ENCODE peak calls at places on chromosomes 6 and 20, in ten cellular contexts. One of them, this sample, is unnamed.

GRCh38 chr6:97097068-97098047 is 172.8 kb downstream of the KLHL32 start:
- DNase-seq in stimulated activated CD4-positive, alpha-beta T cell treated with anti-CD3 and anti-CD28 coated beads, Interleukin-4, amount 100 ng/mL, for 1 hour: no peak
- DNase-seq in neural crest cell: no peak
- DNase-seq in bronchial epithelial cell: no peak
- DNase-seq in GM23248: peak; percentile 8
- DNase-seq in activated T-cell treated with anti-CD3 and anti-CD28 coated beads, Interleukin-2, amount 50 U/mL, for 72 hours: no peak
- DNase-seq in T1000: no peak
- DNase-seq in stimulated activated naive B cell treated with anti-CD40 and anti-IgM and Interleukin-4, amounts not matched to agents 10 μg/mL and 1 μg/mL and 100 μg/mL, for 72 hours: no peak
- DNase-seq in AG09319: no peak
- DNase-seq in midbrain: peak; percentile 22
- DNase-seq in this sample: no peak

GRCh38 chr6:13536796-13537526 is 37.4 kb upstream of the SIRT5 start:
- DNase-seq in stimulated activated CD4-positive, alpha-beta T cell treated with anti-CD3 and anti-CD28 coated beads, Interleukin-4, amount 100 ng/mL, for 1 hour: no peak
- DNase-seq in neural crest cell: no peak
- DNase-seq in bronchial epithelial cell: no peak
- DNase-seq in GM23248: peak; percentile 54
- DNase-seq in activated T-cell treated with anti-CD3 and anti-CD28 coated beads, Interleukin-2, amount 50 U/mL, for 72 hours: no peak
- DNase-seq in T1000: no peak
- DNase-seq in stimulated activated naive B cell treated with anti-CD40 and anti-IgM and Interleukin-4, amounts not matched to agents 10 μg/mL and 1 μg/mL and 100 μg/mL, for 72 hours: no peak
- DNase-seq in AG09319: no peak
- DNase-seq in midbrain: no peak
- DNase-seq in this sample: no peak

GRCh38 chr6:137271245-137272183 is 52.3 kb upstream of the IFNGR1 start:
- DNase-seq in stimulated activated CD4-positive, alpha-beta T cell treated with anti-CD3 and anti-CD28 coated beads, Interleukin-4, amount 100 ng/mL, for 1 hour: no peak
- DNase-seq in neural crest cell: no peak
- DNase-seq in bronchial epithelial cell: peak; percentile 70
- DNase-seq in GM23248: peak; percentile 72
- DNase-seq in activated T-cell treated with anti-CD3 and anti-CD28 coated beads, Interleukin-2, amount 50 U/mL, for 72 hours: no peak
- DNase-seq in T1000: no peak
- DNase-seq in stimulated activated naive B cell treated with anti-CD40 and anti-IgM and Interleukin-4, amounts not matched to agents 10 μg/mL and 1 μg/mL and 100 μg/mL, for 72 hours: no peak
- DNase-seq in AG09319: peak; percentile 31
- DNase-seq in midbrain: peak; percentile 69
- DNase-seq in this sample: peak; percentile 33

GRCh38 chr20:25072226-25072811 is 9.6 kb downstream of the VSX1 start:
- DNase-seq in stimulated activated CD4-positive, alpha-beta T cell treated with anti-CD3 and anti-CD28 coated beads, Interleukin-4, amount 100 ng/mL, for 1 hour: no peak
- DNase-seq in neural crest cell: no peak
- DNase-seq in bronchial epithelial cell: peak; percentile 31
- DNase-seq in GM23248: peak; percentile 32
- DNase-seq in activated T-cell treated with anti-CD3 and anti-CD28 coated beads, Interleukin-2, amount 50 U/mL, for 72 hours: no peak
- DNase-seq in T1000: no peak
- DNase-seq in stimulated activated naive B cell treated with anti-CD40 and anti-IgM and Interleukin-4, amounts not matched to agents 10 μg/mL and 1 μg/mL and 100 μg/mL, for 72 hours: no peak
- DNase-seq in AG09319: no peak
- DNase-seq in midbrain: no peak
- DNase-seq in this sample: no peak

GRCh38 chr6:13407368-13407708 is 79.0 kb upstream of the TBC1D7 start:
- DNase-seq in stimulated activated CD4-positive, alpha-beta T cell treated with anti-CD3 and anti-CD28 coated beads, Interleukin-4, amount 100 ng/mL, for 1 hour: no peak
- DNase-seq in neural crest cell: no peak
- DNase-seq in bronchial epithelial cell: no peak
- DNase-seq in GM23248: no peak
- DNase-seq in activated T-cell treated with anti-CD3 and anti-CD28 coated beads, Interleukin-2, amount 50 U/mL, for 72 hours: no peak
- DNase-seq in T1000: no peak
- DNase-seq in stimulated activated naive B cell treated with anti-CD40 and anti-IgM and Interleukin-4, amounts not matched to agents 10 μg/mL and 1 μg/mL and 100 μg/mL, for 72 hours: no peak
- DNase-seq in AG09319: no peak
- DNase-seq in midbrain: no peak
- DNase-seq in this sample: no peak

GRCh38 chr6:89183294-89183693 is 33.9 kb downstream of the GABRR1 start:
- DNase-seq in stimulated activated CD4-positive, alpha-beta T cell treated with anti-CD3 and anti-CD28 coated beads, Interleukin-4, amount 100 ng/mL, for 1 hour: no peak
- DNase-seq in neural crest cell: no peak
- DNase-seq in bronchial epithelial cell: no peak
- DNase-seq in GM23248: no peak
- DNase-seq in activated T-cell treated with anti-CD3 and anti-CD28 coated beads, Interleukin-2, amount 50 U/mL, for 72 hours: no peak
- DNase-seq in T1000: no peak
- DNase-seq in stimulated activated naive B cell treated with anti-CD40 and anti-IgM and Interleukin-4, amounts not matched to agents 10 μg/mL and 1 μg/mL and 100 μg/mL, for 72 hours: no peak
- DNase-seq in AG09319: no peak
- DNase-seq in midbrain: no peak
- DNase-seq in this sample: no peak

GRCh38 chr6:82322386-82322785 is 41.2 kb upstream of the TPBG start:
- DNase-seq in stimulated activated CD4-positive, alpha-beta T cell treated with anti-CD3 and anti-CD28 coated beads, Interleukin-4, amount 100 ng/mL, for 1 hour: no peak
- DNase-seq in neural crest cell: no peak
- DNase-seq in bronchial epithelial cell: no peak
- DNase-seq in GM23248: no peak
- DNase-seq in activated T-cell treated with anti-CD3 and anti-CD28 coated beads, Interleukin-2, amount 50 U/mL, for 72 hours: no peak
- DNase-seq in T1000: no peak
- DNase-seq in stimulated activated naive B cell treated with anti-CD40 and anti-IgM and Interleukin-4, amounts not matched to agents 10 μg/mL and 1 μg/mL and 100 μg/mL, for 72 hours: no peak
- DNase-seq in AG09319: no peak
- DNase-seq in midbrain: no peak
- DNase-seq in this sample: no peak

GRCh38 chr6:23650676-23651075 is 475.3 kb upstream of the NRSN1 start:
- DNase-seq in stimulated activated CD4-positive, alpha-beta T cell treated with anti-CD3 and anti-CD28 coated beads, Interleukin-4, amount 100 ng/mL, for 1 hour: no peak
- DNase-seq in neural crest cell: peak; percentile 46
- DNase-seq in bronchial epithelial cell: no peak
- DNase-seq in GM23248: no peak
- DNase-seq in activated T-cell treated with anti-CD3 and anti-CD28 coated beads, Interleukin-2, amount 50 U/mL, for 72 hours: no peak
- DNase-seq in T1000: no peak
- DNase-seq in stimulated activated naive B cell treated with anti-CD40 and anti-IgM and Interleukin-4, amounts not matched to agents 10 μg/mL and 1 μg/mL and 100 μg/mL, for 72 hours: no peak
- DNase-seq in AG09319: no peak
- DNase-seq in midbrain: peak; percentile 62
- DNase-seq in this sample: no peak

GRCh38 chr6:26272171-26272631 is 92.8 kb upstream of the BTN3A2 start:
- DNase-seq in stimulated activated CD4-positive, alpha-beta T cell treated with anti-CD3 and anti-CD28 coated beads, Interleukin-4, amount 100 ng/mL, for 1 hour: peak; percentile 33
- DNase-seq in neural crest cell: no peak
- DNase-seq in bronchial epithelial cell: no peak
- DNase-seq in GM23248: peak; percentile 38
- DNase-seq in activated T-cell treated with anti-CD3 and anti-CD28 coated beads, Interleukin-2, amount 50 U/mL, for 72 hours: peak; percentile 68
- DNase-seq in T1000: no peak
- DNase-seq in stimulated activated naive B cell treated with anti-CD40 and anti-IgM and Interleukin-4, amounts not matched to agents 10 μg/mL and 1 μg/mL and 100 μg/mL, for 72 hours: peak; percentile 53
- DNase-seq in AG09319: no peak
- DNase-seq in midbrain: peak; percentile 12
- DNase-seq in this sample: no peak

GRCh38 chr6:72421387-72421786 is 200.5 kb upstream of the KCNQ5 start:
- DNase-seq in stimulated activated CD4-positive, alpha-beta T cell treated with anti-CD3 and anti-CD28 coated beads, Interleukin-4, amount 100 ng/mL, for 1 hour: no peak
- DNase-seq in neural crest cell: no peak
- DNase-seq in bronchial epithelial cell: no peak
- DNase-seq in GM23248: peak; percentile 12
- DNase-seq in activated T-cell treated with anti-CD3 and anti-CD28 coated beads, Interleukin-2, amount 50 U/mL, for 72 hours: no peak
- DNase-seq in T1000: no peak
- DNase-seq in stimulated activated naive B cell treated with anti-CD40 and anti-IgM and Interleukin-4, amounts not matched to agents 10 μg/mL and 1 μg/mL and 100 μg/mL, for 72 hours: no peak
- DNase-seq in AG09319: no peak
- DNase-seq in midbrain: no peak
- DNase-seq in this sample: no peak

GRCh38 chr6:4084444-4085328 is 5.7 kb upstream of the FAM217A start:
- DNase-seq in stimulated activated CD4-positive, alpha-beta T cell treated with anti-CD3 and anti-CD28 coated beads, Interleukin-4, amount 100 ng/mL, for 1 hour: no peak
- DNase-seq in neural crest cell: no peak
- DNase-seq in bronchial epithelial cell: no peak
- DNase-seq in GM23248: no peak
- DNase-seq in activated T-cell treated with anti-CD3 and anti-CD28 coated beads, Interleukin-2, amount 50 U/mL, for 72 hours: no peak
- DNase-seq in T1000: no peak
- DNase-seq in stimulated activated naive B cell treated with anti-CD40 and anti-IgM and Interleukin-4, amounts not matched to agents 10 μg/mL and 1 μg/mL and 100 μg/mL, for 72 hours: no peak
- DNase-seq in AG09319: no peak
- DNase-seq in midbrain: no peak
- DNase-seq in this sample: no peak

GRCh38 chr6:114042267-114043075 is 71.5 kb upstream of the HDAC2 start:
- DNase-seq in stimulated activated CD4-positive, alpha-beta T cell treated with anti-CD3 and anti-CD28 coated beads, Interleukin-4, amount 100 ng/mL, for 1 hour: no peak
- DNase-seq in neural crest cell: no peak
- DNase-seq in bronchial epithelial cell: no peak
- DNase-seq in GM23248: no peak
- DNase-seq in activated T-cell treated with anti-CD3 and anti-CD28 coated beads, Interleukin-2, amount 50 U/mL, for 72 hours: no peak
- DNase-seq in T1000: no peak
- DNase-seq in stimulated activated naive B cell treated with anti-CD40 and anti-IgM and Interleukin-4, amounts not matched to agents 10 μg/mL and 1 μg/mL and 100 μg/mL, for 72 hours: no peak
- DNase-seq in AG09319: no peak
- DNase-seq in midbrain: no peak
- DNase-seq in this sample: no peak

GRCh38 chr6:96836579-96837137 is 619 bp downstream of the GPR63 start:
- DNase-seq in stimulated activated CD4-positive, alpha-beta T cell treated with anti-CD3 and anti-CD28 coated beads, Interleukin-4, amount 100 ng/mL, for 1 hour: no peak
- DNase-seq in neural crest cell: peak; percentile 8
- DNase-seq in bronchial epithelial cell: no peak
- DNase-seq in GM23248: peak; percentile 47
- DNase-seq in activated T-cell treated with anti-CD3 and anti-CD28 coated beads, Interleukin-2, amount 50 U/mL, for 72 hours: no peak
- DNase-seq in T1000: no peak
- DNase-seq in stimulated activated naive B cell treated with anti-CD40 and anti-IgM and Interleukin-4, amounts not matched to agents 10 μg/mL and 1 μg/mL and 100 μg/mL, for 72 hours: no peak
- DNase-seq in AG09319: no peak
- DNase-seq in midbrain: no peak
- DNase-seq in this sample: no peak

GRCh38 chr6:12030993-12031550 is 19.0 kb downstream of the HIVEP1 start:
- DNase-seq in stimulated activated CD4-positive, alpha-beta T cell treated with anti-CD3 and anti-CD28 coated beads, Interleukin-4, amount 100 ng/mL, for 1 hour: no peak
- DNase-seq in neural crest cell: no peak
- DNase-seq in bronchial epithelial cell: peak; percentile 27
- DNase-seq in GM23248: no peak
- DNase-seq in activated T-cell treated with anti-CD3 and anti-CD28 coated beads, Interleukin-2, amount 50 U/mL, for 72 hours: no peak
- DNase-seq in T1000: no peak
- DNase-seq in stimulated activated naive B cell treated with anti-CD40 and anti-IgM and Interleukin-4, amounts not matched to agents 10 μg/mL and 1 μg/mL and 100 μg/mL, for 72 hours: no peak
- DNase-seq in AG09319: no peak
- DNase-seq in midbrain: no peak
- DNase-seq in this sample: no peak

GRCh38 chr6:11275598-11275997 is 43.1 kb upstream of the NEDD9 start:
- DNase-seq in stimulated activated CD4-positive, alpha-beta T cell treated with anti-CD3 and anti-CD28 coated beads, Interleukin-4, amount 100 ng/mL, for 1 hour: no peak
- DNase-seq in neural crest cell: no peak
- DNase-seq in bronchial epithelial cell: peak; percentile 40
- DNase-seq in GM23248: no peak
- DNase-seq in activated T-cell treated with anti-CD3 and anti-CD28 coated beads, Interleukin-2, amount 50 U/mL, for 72 hours: no peak
- DNase-seq in T1000: no peak
- DNase-seq in stimulated activated naive B cell treated with anti-CD40 and anti-IgM and Interleukin-4, amounts not matched to agents 10 μg/mL and 1 μg/mL and 100 μg/mL, for 72 hours: peak; percentile 38
- DNase-seq in AG09319: no peak
- DNase-seq in midbrain: no peak
- DNase-seq in this sample: peak; percentile 72

GRCh38 chr20:40770564-40771307 is 81.7 kb upstream of the MAFB start:
- DNase-seq in stimulated activated CD4-positive, alpha-beta T cell treated with anti-CD3 and anti-CD28 coated beads, Interleukin-4, amount 100 ng/mL, for 1 hour: no peak
- DNase-seq in neural crest cell: no peak
- DNase-seq in bronchial epithelial cell: no peak
- DNase-seq in GM23248: no peak
- DNase-seq in activated T-cell treated with anti-CD3 and anti-CD28 coated beads, Interleukin-2, amount 50 U/mL, for 72 hours: no peak
- DNase-seq in T1000: no peak
- DNase-seq in stimulated activated naive B cell treated with anti-CD40 and anti-IgM and Interleukin-4, amounts not matched to agents 10 μg/mL and 1 μg/mL and 100 μg/mL, for 72 hours: no peak
- DNase-seq in AG09319: no peak
- DNase-seq in midbrain: no peak
- DNase-seq in this sample: no peak

GRCh38 chr6:36296240-36296639 is 26.4 kb downstream of the PNPLA1 start:
- DNase-seq in stimulated activated CD4-positive, alpha-beta T cell treated with anti-CD3 and anti-CD28 coated beads, Interleukin-4, amount 100 ng/mL, for 1 hour: no peak
- DNase-seq in neural crest cell: no peak
- DNase-seq in bronchial epithelial cell: peak; percentile 31
- DNase-seq in GM23248: peak; percentile 83
- DNase-seq in activated T-cell treated with anti-CD3 and anti-CD28 coated beads, Interleukin-2, amount 50 U/mL, for 72 hours: no peak
- DNase-seq in T1000: no peak
- DNase-seq in stimulated activated naive B cell treated with anti-CD40 and anti-IgM and Interleukin-4, amounts not matched to agents 10 μg/mL and 1 μg/mL and 100 μg/mL, for 72 hours: no peak
- DNase-seq in AG09319: peak; percentile 4
- DNase-seq in midbrain: no peak
- DNase-seq in this sample: no peak

GRCh38 chr20:58995461-58996225 is 11.4 kb downstream of the CTSZ start:
- DNase-seq in stimulated activated CD4-positive, alpha-beta T cell treated with anti-CD3 and anti-CD28 coated beads, Interleukin-4, amount 100 ng/mL, for 1 hour: no peak
- DNase-seq in neural crest cell: no peak
- DNase-seq in bronchial epithelial cell: peak; percentile 53
- DNase-seq in GM23248: no peak
- DNase-seq in activated T-cell treated with anti-CD3 and anti-CD28 coated beads, Interleukin-2, amount 50 U/mL, for 72 hours: no peak
- DNase-seq in T1000: no peak
- DNase-seq in stimulated activated naive B cell treated with anti-CD40 and anti-IgM and Interleukin-4, amounts not matched to agents 10 μg/mL and 1 μg/mL and 100 μg/mL, for 72 hours: no peak
- DNase-seq in AG09319: no peak
- DNase-seq in midbrain: no peak
- DNase-seq in this sample: no peak

GRCh38 chr6:21740719-21741118 is 147.2 kb downstream of the SOX4 start:
- DNase-seq in stimulated activated CD4-positive, alpha-beta T cell treated with anti-CD3 and anti-CD28 coated beads, Interleukin-4, amount 100 ng/mL, for 1 hour: no peak
- DNase-seq in neural crest cell: no peak
- DNase-seq in bronchial epithelial cell: peak; percentile 70
- DNase-seq in GM23248: no peak
- DNase-seq in activated T-cell treated with anti-CD3 and anti-CD28 coated beads, Interleukin-2, amount 50 U/mL, for 72 hours: no peak
- DNase-seq in T1000: no peak
- DNase-seq in stimulated activated naive B cell treated with anti-CD40 and anti-IgM and Interleukin-4, amounts not matched to agents 10 μg/mL and 1 μg/mL and 100 μg/mL, for 72 hours: no peak
- DNase-seq in AG09319: no peak
- DNase-seq in midbrain: no peak
- DNase-seq in this sample: no peak

GRCh38 chr6:30826961-30827342 is 57.4 kb upstream of the DDR1 start:
- DNase-seq in stimulated activated CD4-positive, alpha-beta T cell treated with anti-CD3 and anti-CD28 coated beads, Interleukin-4, amount 100 ng/mL, for 1 hour: no peak
- DNase-seq in neural crest cell: no peak
- DNase-seq in bronchial epithelial cell: peak; percentile 87
- DNase-seq in GM23248: peak; percentile 26
- DNase-seq in activated T-cell treated with anti-CD3 and anti-CD28 coated beads, Interleukin-2, amount 50 U/mL, for 72 hours: no peak
- DNase-seq in T1000: no peak
- DNase-seq in stimulated activated naive B cell treated with anti-CD40 and anti-IgM and Interleukin-4, amounts not matched to agents 10 μg/mL and 1 μg/mL and 100 μg/mL, for 72 hours: no peak
- DNase-seq in AG09319: no peak
- DNase-seq in midbrain: no peak
- DNase-seq in this sample: no peak

GRCh38 chr20:38152175-38153010 is 12.7 kb downstream of the TGM2 start:
- DNase-seq in stimulated activated CD4-positive, alpha-beta T cell treated with anti-CD3 and anti-CD28 coated beads, Interleukin-4, amount 100 ng/mL, for 1 hour: no peak
- DNase-seq in neural crest cell: no peak
- DNase-seq in bronchial epithelial cell: peak; percentile 41
- DNase-seq in GM23248: peak; percentile 68
- DNase-seq in activated T-cell treated with anti-CD3 and anti-CD28 coated beads, Interleukin-2, amount 50 U/mL, for 72 hours: peak; percentile 39
- DNase-seq in T1000: peak; percentile 72
- DNase-seq in stimulated activated naive B cell treated with anti-CD40 and anti-IgM and Interleukin-4, amounts not matched to agents 10 μg/mL and 1 μg/mL and 100 μg/mL, for 72 hours: peak; percentile 10
- DNase-seq in AG09319: no peak
- DNase-seq in midbrain: no peak
- DNase-seq in this sample: peak; percentile 16

GRCh38 chr6:158999669-159000403 is at the start of gene RSPH3:
- DNase-seq in stimulated activated CD4-positive, alpha-beta T cell treated with anti-CD3 and anti-CD28 coated beads, Interleukin-4, amount 100 ng/mL, for 1 hour: peak; percentile 92
- DNase-seq in neural crest cell: peak; percentile 91
- DNase-seq in bronchial epithelial cell: peak; percentile 88
- DNase-seq in GM23248: peak; percentile 97
- DNase-seq in activated T-cell treated with anti-CD3 and anti-CD28 coated beads, Interleukin-2, amount 50 U/mL, for 72 hours: peak; percentile 91
- DNase-seq in T1000: peak; percentile 88
- DNase-seq in stimulated activated naive B cell treated with anti-CD40 and anti-IgM and Interleukin-4, amounts not matched to agents 10 μg/mL and 1 μg/mL and 100 μg/mL, for 72 hours: peak; percentile 94
- DNase-seq in AG09319: peak; percentile 77
- DNase-seq in midbrain: peak; percentile 87
- DNase-seq in this sample: peak; percentile 85

GRCh38 chr6:97174471-97174870 is 108.5 kb downstream of the MMS22L start:
- DNase-seq in stimulated activated CD4-positive, alpha-beta T cell treated with anti-CD3 and anti-CD28 coated beads, Interleukin-4, amount 100 ng/mL, for 1 hour: no peak
- DNase-seq in neural crest cell: no peak
- DNase-seq in bronchial epithelial cell: no peak
- DNase-seq in GM23248: no peak
- DNase-seq in activated T-cell treated with anti-CD3 and anti-CD28 coated beads, Interleukin-2, amount 50 U/mL, for 72 hours: no peak
- DNase-seq in T1000: no peak
- DNase-seq in stimulated activated naive B cell treated with anti-CD40 and anti-IgM and Interleukin-4, amounts not matched to agents 10 μg/mL and 1 μg/mL and 100 μg/mL, for 72 hours: no peak
- DNase-seq in AG09319: no peak
- DNase-seq in midbrain: no peak
- DNase-seq in this sample: no peak

GRCh38 chr6:105057160-105057559 is 100.3 kb downstream of the LIN28B start:
- DNase-seq in stimulated activated CD4-positive, alpha-beta T cell treated with anti-CD3 and anti-CD28 coated beads, Interleukin-4, amount 100 ng/mL, for 1 hour: no peak
- DNase-seq in neural crest cell: no peak
- DNase-seq in bronchial epithelial cell: no peak
- DNase-seq in GM23248: no peak
- DNase-seq in activated T-cell treated with anti-CD3 and anti-CD28 coated beads, Interleukin-2, amount 50 U/mL, for 72 hours: no peak
- DNase-seq in T1000: no peak
- DNase-seq in stimulated activated naive B cell treated with anti-CD40 and anti-IgM and Interleukin-4, amounts not matched to agents 10 μg/mL and 1 μg/mL and 100 μg/mL, for 72 hours: no peak
- DNase-seq in AG09319: no peak
- DNase-seq in midbrain: no peak
- DNase-seq in this sample: no peak

GRCh38 chr6:10526156-10526555 is 5.0 kb downstream of the GCNT2 start:
- DNase-seq in stimulated activated CD4-positive, alpha-beta T cell treated with anti-CD3 and anti-CD28 coated beads, Interleukin-4, amount 100 ng/mL, for 1 hour: no peak
- DNase-seq in neural crest cell: no peak
- DNase-seq in bronchial epithelial cell: peak; percentile 45
- DNase-seq in GM23248: no peak
- DNase-seq in activated T-cell treated with anti-CD3 and anti-CD28 coated beads, Interleukin-2, amount 50 U/mL, for 72 hours: no peak
- DNase-seq in T1000: no peak
- DNase-seq in stimulated activated naive B cell treated with anti-CD40 and anti-IgM and Interleukin-4, amounts not matched to agents 10 μg/mL and 1 μg/mL and 100 μg/mL, for 72 hours: no peak
- DNase-seq in AG09319: no peak
- DNase-seq in midbrain: no peak
- DNase-seq in this sample: no peak

GRCh38 chr20:36473164-36473563 is 68.2 kb upstream of the MYL9 start:
- DNase-seq in stimulated activated CD4-positive, alpha-beta T cell treated with anti-CD3 and anti-CD28 coated beads, Interleukin-4, amount 100 ng/mL, for 1 hour: no peak
- DNase-seq in neural crest cell: no peak
- DNase-seq in bronchial epithelial cell: no peak
- DNase-seq in GM23248: no peak
- DNase-seq in activated T-cell treated with anti-CD3 and anti-CD28 coated beads, Interleukin-2, amount 50 U/mL, for 72 hours: no peak
- DNase-seq in T1000: no peak
- DNase-seq in stimulated activated naive B cell treated with anti-CD40 and anti-IgM and Interleukin-4, amounts not matched to agents 10 μg/mL and 1 μg/mL and 100 μg/mL, for 72 hours: no peak
- DNase-seq in AG09319: no peak
- DNase-seq in midbrain: no peak
- DNase-seq in this sample: no peak

GRCh38 chr6:83198486-83199172 is 5.5 kb downstream of the RWDD2A start:
- DNase-seq in stimulated activated CD4-positive, alpha-beta T cell treated with anti-CD3 and anti-CD28 coated beads, Interleukin-4, amount 100 ng/mL, for 1 hour: no peak
- DNase-seq in neural crest cell: no peak
- DNase-seq in bronchial epithelial cell: peak; percentile 66
- DNase-seq in GM23248: peak; percentile 78
- DNase-seq in activated T-cell treated with anti-CD3 and anti-CD28 coated beads, Interleukin-2, amount 50 U/mL, for 72 hours: no peak
- DNase-seq in T1000: no peak
- DNase-seq in stimulated activated naive B cell treated with anti-CD40 and anti-IgM and Interleukin-4, amounts not matched to agents 10 μg/mL and 1 μg/mL and 100 μg/mL, for 72 hours: no peak
- DNase-seq in AG09319: no peak
- DNase-seq in midbrain: no peak
- DNase-seq in this sample: no peak

GRCh38 chr6:21554286-21554685 is 39.3 kb upstream of the SOX4 start:
- DNase-seq in stimulated activated CD4-positive, alpha-beta T cell treated with anti-CD3 and anti-CD28 coated beads, Interleukin-4, amount 100 ng/mL, for 1 hour: no peak
- DNase-seq in neural crest cell: no peak
- DNase-seq in bronchial epithelial cell: no peak
- DNase-seq in GM23248: no peak
- DNase-seq in activated T-cell treated with anti-CD3 and anti-CD28 coated beads, Interleukin-2, amount 50 U/mL, for 72 hours: no peak
- DNase-seq in T1000: no peak
- DNase-seq in stimulated activated naive B cell treated with anti-CD40 and anti-IgM and Interleukin-4, amounts not matched to agents 10 μg/mL and 1 μg/mL and 100 μg/mL, for 72 hours: no peak
- DNase-seq in AG09319: no peak
- DNase-seq in midbrain: no peak
- DNase-seq in this sample: no peak